ENCODE peak calls at places on chromosomes 11 and 22, in six cellular contexts. U, B, N, P, G and X are unnamed samples.
A peak's percentile ranks its signal among the peaks of the same experiment; 100 is the strongest.

GRCh38 chr22:43643362-43643761 is 168.7 kb downstream of the EFCAB6 start:
- DNase-seq in U (no peak), B (no peak), N (no peak), P (no peak), G (no peak), X (no peak)

GRCh38 chr11:86152006-86152862 is 83.3 kb upstream of the PICALM start:
- DNase-seq in U (no peak), B (peak; percentile 53), N (no peak), P (no peak), G (no peak), X (no peak)

GRCh38 chr11:101862410-101863233 is 52.2 kb upstream of the CEP126 start:
- DNase-seq in U (no peak), B (peak; percentile 79), N (no peak), P (no peak), G (no peak), X (no peak)

GRCh38 chr11:128953151-128953550 is 10.5 kb upstream of the TP53AIP1 start:
- DNase-seq in U (no peak), B (no peak), N (no peak), P (no peak), G (no peak), X (no peak)

GRCh38 chr11:7590529-7590928 is 76.7 kb downstream of the PPFIBP2 start:
- DNase-seq in U (no peak), B (no peak), N (no peak), P (no peak), G (no peak), X (no peak)

GRCh38 chr22:32660292-32660691 is 141.2 kb upstream of the TIMP3 start:
- DNase-seq in U (peak; percentile 46), B (peak; percentile 70), N (peak; percentile 66), P (peak; percentile 54), G (no peak), X (peak; percentile 46)

GRCh38 chr11:57597461-57597892 is at the start of gene SERPING1:
- DNase-seq in U (no peak), B (no peak), N (peak; percentile 70), P (peak; percentile 10), G (no peak), X (no peak)

GRCh38 chr11:102933627-102934026 is 21.9 kb downstream of the MMP13 start:
- DNase-seq in U (no peak), B (no peak), N (no peak), P (no peak), G (no peak), X (no peak)

GRCh38 chr11:1852885-1853284 is at the start of gene LSP1:
- DNase-seq in U (peak; percentile 95), B (no peak), N (no peak), P (no peak), G (no peak), X (peak; percentile 86)

GRCh38 chr22:43179911-43180195 is 7.1 kb downstream of the TTLL12 start:
- DNase-seq in U (no peak), B (no peak), N (no peak), P (no peak), G (no peak), X (no peak)

DNA sequence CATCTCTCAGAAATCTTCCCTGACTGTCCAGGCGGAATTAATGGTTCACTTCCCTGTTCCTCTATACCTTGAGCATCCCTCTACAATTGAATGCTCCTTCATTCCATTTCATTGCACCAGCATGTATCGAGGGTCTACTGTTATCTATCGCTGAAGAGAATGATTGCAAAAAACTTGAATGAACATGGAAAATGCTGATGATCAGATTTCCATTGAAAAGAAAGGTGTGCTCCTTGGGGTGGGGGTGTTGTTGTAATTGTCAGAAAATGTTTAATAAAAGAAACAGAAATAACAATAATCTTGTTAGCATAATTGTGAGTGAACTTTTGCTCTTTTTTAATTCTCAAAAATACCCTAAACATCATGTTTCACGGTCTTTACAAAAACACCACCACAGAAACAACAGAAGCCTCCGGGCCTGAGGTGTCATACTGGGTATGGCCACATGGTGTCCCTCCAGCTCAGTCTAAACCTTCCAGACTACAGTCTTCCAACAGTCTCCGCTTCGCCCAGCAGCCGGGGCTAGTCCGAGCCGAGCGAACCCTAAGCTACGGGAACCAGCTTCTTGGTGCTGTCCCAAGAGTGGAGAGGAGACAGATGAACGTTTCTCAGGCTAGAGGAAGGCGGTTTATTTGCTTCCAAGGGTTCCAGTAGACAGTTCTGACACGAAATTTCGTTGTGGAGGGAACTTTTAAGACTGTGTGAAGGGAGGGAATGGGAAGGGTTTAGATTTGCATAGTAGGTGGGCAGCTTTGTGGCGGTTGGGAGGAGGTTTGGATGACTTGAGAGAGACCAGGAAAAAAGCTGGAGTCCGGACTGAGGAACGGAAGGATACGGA is 75.8 kb upstream of the ZBED5 start:
- DNase-seq in U (no peak), B (peak; percentile 92), N (peak; percentile 90), P (peak; percentile 91), G (peak; percentile 81), X (peak; percentile 55)
- H3K4me3 ChIP-seq in U (no peak overlapping the region), B (peak overlapping the region; percentile 40), N (peak overlapping the region; percentile 52), P (peak overlapping the region; percentile 19), G (peak overlapping the region; percentile 62), X (peak overlapping the region; percentile 62)

DNA sequence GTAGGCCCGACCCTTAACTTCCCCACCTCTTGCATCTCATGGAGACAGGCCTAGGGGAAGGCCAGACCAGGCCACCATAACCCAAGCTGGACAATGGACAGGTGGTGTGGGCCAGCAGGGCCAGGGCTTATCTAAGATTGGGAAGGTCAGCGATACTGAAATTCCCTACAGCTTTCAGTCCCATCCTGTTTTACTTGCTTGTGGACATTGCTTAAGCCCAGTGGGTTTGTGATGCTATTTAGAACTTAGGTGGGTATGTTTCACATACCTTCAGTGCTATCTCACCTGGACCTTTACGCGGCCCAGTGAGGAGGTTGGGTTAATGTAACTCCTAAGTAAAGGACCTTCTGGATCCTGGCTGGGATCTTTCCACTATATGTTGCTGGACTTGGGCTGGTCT is 1.7 kb downstream of the FADS2 start:
- DNase-seq in U (no peak), B (no peak), N (no peak), P (no peak), G (no peak), X (no peak)
- H3K4me3 ChIP-seq in U (no peak overlapping the region), B (no peak overlapping the region), N (peak overlapping the region; percentile 65), P (no peak overlapping the region), G (peak overlapping the region; percentile 87), X (no peak overlapping the region)

DNA sequence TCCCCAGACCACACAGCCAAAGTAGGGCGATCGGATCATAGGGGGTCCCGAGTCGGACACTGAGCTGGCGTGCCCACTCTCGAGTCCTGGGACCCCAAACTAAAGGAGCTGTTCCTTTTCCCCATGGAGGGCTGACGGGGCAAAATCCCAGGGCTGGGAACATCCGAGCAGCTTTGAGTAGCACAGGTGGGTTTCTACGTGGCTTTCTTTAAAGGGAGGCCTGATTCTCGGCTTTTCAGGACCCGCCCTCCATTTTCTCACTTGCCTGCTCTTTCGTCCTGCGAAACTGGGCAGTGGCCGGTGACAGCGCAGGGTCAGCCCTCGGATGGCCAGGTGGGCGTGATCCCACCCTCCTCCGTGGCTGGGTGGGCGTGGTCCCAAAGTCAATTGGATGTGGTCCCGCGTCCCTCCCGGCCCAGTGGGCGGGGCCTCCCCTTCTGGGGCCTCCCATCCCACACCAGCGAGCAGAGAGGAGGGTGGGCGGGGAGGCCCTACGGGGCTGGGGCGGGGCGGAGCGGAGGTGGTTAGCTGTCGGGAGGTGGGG is 17.5 kb upstream of the TXNRD2 start:
- DNase-seq in U (no peak), B (peak; percentile 39), N (peak; percentile 85), P (peak; percentile 73), G (no peak), X (no peak)
- H3K4me3 ChIP-seq in U (no peak overlapping the region), B (no peak overlapping the region), N (no peak overlapping the region), P (peak overlapping the region; percentile 11), G (peak overlapping the region; percentile 13), X (no peak overlapping the region)

GRCh38 chr11:405976-406795 is 8.6 kb downstream of the SIGIRR start:
- DNase-seq in U (no peak), B (no peak), N (no peak), P (no peak), G (no peak), X (no peak)

GRCh38 chr11:406796-407650 is 7.8 kb downstream of the SIGIRR start:
- DNase-seq in U (peak; percentile 93), B (peak; percentile 65), N (peak; percentile 89), P (peak; percentile 61), G (peak; percentile 41), X (peak; percentile 93)

GRCh38 chr11:408154-409007 is 6.4 kb downstream of the SIGIRR start:
- DNase-seq in U (no peak), B (no peak), N (no peak), P (no peak), G (no peak), X (no peak)

GRCh38 chr11:409008-409599 is 5.7 kb downstream of the SIGIRR start:
- DNase-seq in U (no peak), B (no peak), N (no peak), P (no peak), G (no peak), X (no peak)

DNA sequence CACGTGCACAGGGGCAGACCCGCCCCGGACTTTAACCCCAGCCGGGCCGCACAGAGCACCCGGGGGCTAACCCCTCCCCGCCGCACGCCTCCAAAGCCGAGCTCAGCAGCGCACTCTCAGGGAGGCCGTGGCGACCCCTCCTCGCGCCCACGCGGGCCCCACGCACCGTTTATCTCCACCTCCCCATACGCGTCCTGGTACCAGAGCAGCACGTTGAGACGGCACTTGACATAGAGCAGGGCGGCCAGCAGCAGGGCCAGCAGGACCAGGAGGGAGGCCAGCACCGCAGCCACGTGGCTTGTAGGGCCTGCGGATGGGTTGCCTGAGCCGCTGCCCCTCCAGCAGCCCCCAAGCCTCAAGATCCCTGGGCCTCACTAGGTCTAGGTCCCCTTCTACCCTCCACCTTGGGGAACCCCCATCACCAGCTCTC is 7.1 kb downstream of the SIGIRR start:
- DNase-seq in U (no peak), B (no peak), N (no peak), P (no peak), G (no peak), X (no peak)
- H3K4me3 ChIP-seq in U (peak overlapping the region; percentile 20), B (no peak overlapping the region), N (no peak overlapping the region), P (no peak overlapping the region), G (no peak overlapping the region), X (no peak overlapping the region)

DNA sequence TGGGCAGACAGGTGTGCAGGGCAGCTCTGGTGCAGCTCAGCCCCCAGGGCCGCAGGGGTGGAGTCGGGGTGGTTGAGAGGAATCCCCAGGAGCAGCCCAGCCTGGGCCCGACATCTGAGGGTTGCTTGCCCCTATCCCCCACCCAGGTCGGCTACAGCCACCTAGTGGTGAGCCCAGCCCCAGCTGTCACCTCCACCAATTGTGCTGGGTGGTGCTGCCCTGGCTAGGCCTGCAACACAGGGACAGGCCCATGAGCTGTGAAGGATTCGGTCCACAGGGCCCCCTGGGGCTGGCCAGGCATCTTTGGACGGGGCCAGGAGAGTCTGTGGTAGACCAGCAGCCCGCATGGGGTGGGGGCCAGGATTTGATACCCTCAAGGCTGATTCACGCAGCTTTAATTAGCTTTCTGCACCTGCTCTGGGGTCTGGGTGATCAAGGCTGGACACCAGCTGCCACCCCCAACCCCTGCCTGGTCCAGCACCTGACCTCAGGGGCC is 29.5 kb downstream of the RTN4R start:
- DNase-seq in U (no peak), B (no peak), N (peak; percentile 50), P (peak; percentile 33), G (no peak), X (peak; percentile 28)
- H3K4me3 ChIP-seq in U (no peak overlapping the region), B (no peak overlapping the region), N (no peak overlapping the region), P (no peak overlapping the region), G (no peak overlapping the region), X (no peak overlapping the region)

GRCh38 chr11:65870307-65870658 is 2.3 kb downstream of the EFEMP2 start:
- DNase-seq in U (no peak), B (no peak), N (peak; percentile 17), P (no peak), G (no peak), X (no peak)
- H3K4me3 ChIP-seq in U (no peak overlapping the region), B (no peak overlapping the region), N (no peak overlapping the region), P (no peak overlapping the region), G (peak overlapping the region; percentile 76), X (no peak overlapping the region)